ENCODE peak calls at places on chromosomes 6 and 20, in eight cellular contexts. One of them, this sample, is unnamed.

GRCh38 chr6:31418251-31418650 is 14.9 kb downstream of the MICA start:
- DNase-seq in HCT116: no peak
- DNase-seq in sigmoid colon: no peak
- DNase-seq in HepG2: no peak
- DNase-seq in A549: no peak
- DNase-seq in GM12878: no peak
- DNase-seq in body of pancreas: no peak
- DNase-seq in IMR-90: no peak
- DNase-seq in this sample: no peak

GRCh38 chr20:11302436-11302835 is 615.3 kb upstream of the BTBD3 start:
- DNase-seq in HCT116: no peak
- DNase-seq in sigmoid colon: no peak
- DNase-seq in HepG2: no peak
- DNase-seq in A549: no peak
- DNase-seq in GM12878: no peak
- DNase-seq in body of pancreas: no peak
- DNase-seq in IMR-90: peak; percentile 81
- DNase-seq in this sample: no peak

GRCh38 chr6:135922746-135923145 is 71.2 kb downstream of the PDE7B start:
- DNase-seq in HCT116: no peak
- DNase-seq in sigmoid colon: peak; percentile 88
- DNase-seq in HepG2: no peak
- DNase-seq in A549: no peak
- DNase-seq in GM12878: no peak
- DNase-seq in body of pancreas: peak; percentile 10
- DNase-seq in IMR-90: peak; percentile 58
- DNase-seq in this sample: no peak

GRCh38 chr6:111767752-111768430 is 105.4 kb downstream of the FYN start:
- DNase-seq in HCT116: no peak
- DNase-seq in sigmoid colon: no peak
- DNase-seq in HepG2: no peak
- DNase-seq in A549: no peak
- DNase-seq in GM12878: no peak
- DNase-seq in body of pancreas: no peak
- DNase-seq in IMR-90: no peak
- DNase-seq in this sample: no peak

GRCh38 chr6:20028143-20028542 is 184.1 kb downstream of the MBOAT1 start:
- DNase-seq in HCT116: peak; percentile 4
- DNase-seq in sigmoid colon: no peak
- DNase-seq in HepG2: no peak
- DNase-seq in A549: no peak
- DNase-seq in GM12878: no peak
- DNase-seq in body of pancreas: no peak
- DNase-seq in IMR-90: no peak
- DNase-seq in this sample: no peak

GRCh38 chr6:121055572-121056163 is 278.6 kb downstream of the TBC1D32 start:
- DNase-seq in HCT116: peak; percentile 10
- DNase-seq in sigmoid colon: no peak
- DNase-seq in HepG2: peak; percentile 54
- DNase-seq in A549: peak; percentile 42
- DNase-seq in GM12878: peak; percentile 4
- DNase-seq in body of pancreas: no peak
- DNase-seq in IMR-90: peak; percentile 52
- DNase-seq in this sample: no peak

GRCh38 chr20:17558154-17558940 is 11.5 kb upstream of the DSTN start:
- DNase-seq in HCT116: peak; percentile 88
- DNase-seq in sigmoid colon: peak; percentile 83
- DNase-seq in HepG2: peak; percentile 83
- DNase-seq in A549: peak; percentile 93
- DNase-seq in GM12878: no peak
- DNase-seq in body of pancreas: peak; percentile 34
- DNase-seq in IMR-90: peak; percentile 91
- DNase-seq in this sample: peak; percentile 46

GRCh38 chr6:108589244-108589730 is 28.6 kb downstream of the FOXO3 start:
- DNase-seq in HCT116: peak; percentile 18
- DNase-seq in sigmoid colon: peak; percentile 96
- DNase-seq in HepG2: peak; percentile 15
- DNase-seq in A549: peak; percentile 71
- DNase-seq in GM12878: no peak
- DNase-seq in body of pancreas: peak; percentile 81
- DNase-seq in IMR-90: peak; percentile 63
- DNase-seq in this sample: peak; percentile 61

GRCh38 chr20:50196248-50196647 is 5.6 kb downstream of the CEBPB start:
- DNase-seq in HCT116: no peak
- DNase-seq in sigmoid colon: peak; percentile 72
- DNase-seq in HepG2: no peak
- DNase-seq in A549: peak; percentile 38
- DNase-seq in GM12878: no peak
- DNase-seq in body of pancreas: no peak
- DNase-seq in IMR-90: no peak
- DNase-seq in this sample: no peak

GRCh38 chr20:50195524-50196120 is 5.0 kb downstream of the CEBPB start:
- DNase-seq in HCT116: no peak
- DNase-seq in sigmoid colon: peak; percentile 72
- DNase-seq in HepG2: no peak
- DNase-seq in A549: no peak
- DNase-seq in GM12878: no peak
- DNase-seq in body of pancreas: no peak
- DNase-seq in IMR-90: peak; percentile 64
- DNase-seq in this sample: peak; percentile 52

GRCh38 chr20:50193169-50193850 is 2.7 kb downstream of the CEBPB start:
- DNase-seq in HCT116: no peak
- DNase-seq in sigmoid colon: peak; percentile 76
- DNase-seq in HepG2: no peak
- DNase-seq in A549: no peak
- DNase-seq in GM12878: no peak
- DNase-seq in body of pancreas: peak; percentile 59
- DNase-seq in IMR-90: peak; percentile 73
- DNase-seq in this sample: peak; percentile 48

GRCh38 chr20:50193851-50194830 is 3.5 kb downstream of the CEBPB start:
- DNase-seq in HCT116: no peak
- DNase-seq in sigmoid colon: peak; percentile 82
- DNase-seq in HepG2: no peak
- DNase-seq in A549: peak; percentile 31
- DNase-seq in GM12878: no peak
- DNase-seq in body of pancreas: no peak
- DNase-seq in IMR-90: peak; percentile 57
- DNase-seq in this sample: peak; percentile 87

GRCh38 chr20:50194831-50195523 is 4.3 kb downstream of the CEBPB start:
- DNase-seq in HCT116: no peak
- DNase-seq in sigmoid colon: peak; percentile 80
- DNase-seq in HepG2: no peak
- DNase-seq in A549: peak; percentile 47
- DNase-seq in GM12878: no peak
- DNase-seq in body of pancreas: no peak
- DNase-seq in IMR-90: no peak
- DNase-seq in this sample: peak; percentile 62
- TF ChIP-seq POLR2A in HCT116: no peak
- TF ChIP-seq POLR2A in sigmoid colon: peak; percentile 2
- TF ChIP-seq POLR2A in HepG2: no peak
- TF ChIP-seq POLR2A in A549: no peak
- TF ChIP-seq POLR2A in GM12878: no peak
- TF ChIP-seq POLR2A in body of pancreas: no peak
- TF ChIP-seq POLR2A in IMR-90: peak; percentile 90
- TF ChIP-seq POLR2A in this sample: no peak

DNA sequence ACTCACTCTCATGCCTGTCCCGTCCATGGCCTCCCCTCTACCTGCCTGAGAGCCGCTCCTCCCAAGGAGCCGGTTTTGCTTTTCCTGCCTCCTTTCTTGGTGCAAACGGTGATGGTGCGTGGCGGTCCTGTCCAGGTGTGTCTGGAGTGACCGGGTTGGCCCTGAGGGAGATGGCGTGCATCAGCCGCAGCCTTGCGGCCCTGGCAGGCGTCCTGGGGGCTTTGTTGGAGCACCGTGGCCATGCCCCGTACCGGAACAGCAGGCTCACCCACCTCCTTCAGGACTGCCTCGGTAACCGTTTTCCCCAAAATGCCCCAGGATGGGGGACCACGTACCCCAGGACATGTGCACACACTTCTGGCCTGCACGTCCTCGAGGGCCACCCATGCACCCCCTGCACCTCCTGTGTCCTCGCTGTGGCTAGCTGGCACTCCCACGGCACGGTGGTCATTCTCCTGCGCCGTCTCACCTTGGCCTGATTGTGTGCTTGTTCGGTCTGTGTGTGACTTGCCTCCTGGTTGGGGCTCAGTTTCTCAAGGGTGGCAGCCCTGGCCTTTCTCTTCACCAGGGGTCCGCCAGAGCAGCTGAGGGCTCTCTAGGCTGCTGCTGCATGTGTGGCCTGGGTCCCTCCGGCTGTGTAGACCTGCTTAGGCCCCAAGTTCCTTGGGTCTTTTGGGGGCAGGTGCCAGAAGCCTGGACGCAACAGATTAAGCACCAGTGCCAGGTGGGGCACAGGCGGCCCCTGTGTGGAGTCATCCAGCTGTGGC is 36.4 kb downstream of the FRMD1 start:
- DNase-seq in HCT116: no peak
- DNase-seq in sigmoid colon: peak; percentile 59
- DNase-seq in HepG2: no peak
- DNase-seq in A549: no peak
- DNase-seq in GM12878: no peak
- DNase-seq in body of pancreas: no peak
- DNase-seq in IMR-90: no peak
- DNase-seq in this sample: no peak
- H3K4me3 ChIP-seq in HCT116: no peak overlapping the region
- H3K4me3 ChIP-seq in sigmoid colon: no peak overlapping the region
- H3K4me3 ChIP-seq in HepG2: no peak overlapping the region
- H3K4me3 ChIP-seq in A549: no peak overlapping the region
- H3K4me3 ChIP-seq in GM12878: no peak overlapping the region
- H3K4me3 ChIP-seq in body of pancreas: no peak overlapping the region
- H3K4me3 ChIP-seq in IMR-90: no peak overlapping the region
- H3K4me3 ChIP-seq in this sample: no peak overlapping the region

GRCh38 chr20:54044156-54044555 is 26.2 kb downstream of the BCAS1 start:
- DNase-seq in HCT116: no peak
- DNase-seq in sigmoid colon: no peak
- DNase-seq in HepG2: no peak
- DNase-seq in A549: no peak
- DNase-seq in GM12878: no peak
- DNase-seq in body of pancreas: no peak
- DNase-seq in IMR-90: peak; percentile 51
- DNase-seq in this sample: no peak
- TF ChIP-seq POLR2A in HCT116: no peak
- TF ChIP-seq POLR2A in sigmoid colon: no peak
- TF ChIP-seq POLR2A in HepG2: no peak
- TF ChIP-seq POLR2A in A549: no peak
- TF ChIP-seq POLR2A in GM12878: no peak
- TF ChIP-seq POLR2A in body of pancreas: no peak
- TF ChIP-seq POLR2A in IMR-90: no peak
- TF ChIP-seq POLR2A in this sample: no peak

DNA sequence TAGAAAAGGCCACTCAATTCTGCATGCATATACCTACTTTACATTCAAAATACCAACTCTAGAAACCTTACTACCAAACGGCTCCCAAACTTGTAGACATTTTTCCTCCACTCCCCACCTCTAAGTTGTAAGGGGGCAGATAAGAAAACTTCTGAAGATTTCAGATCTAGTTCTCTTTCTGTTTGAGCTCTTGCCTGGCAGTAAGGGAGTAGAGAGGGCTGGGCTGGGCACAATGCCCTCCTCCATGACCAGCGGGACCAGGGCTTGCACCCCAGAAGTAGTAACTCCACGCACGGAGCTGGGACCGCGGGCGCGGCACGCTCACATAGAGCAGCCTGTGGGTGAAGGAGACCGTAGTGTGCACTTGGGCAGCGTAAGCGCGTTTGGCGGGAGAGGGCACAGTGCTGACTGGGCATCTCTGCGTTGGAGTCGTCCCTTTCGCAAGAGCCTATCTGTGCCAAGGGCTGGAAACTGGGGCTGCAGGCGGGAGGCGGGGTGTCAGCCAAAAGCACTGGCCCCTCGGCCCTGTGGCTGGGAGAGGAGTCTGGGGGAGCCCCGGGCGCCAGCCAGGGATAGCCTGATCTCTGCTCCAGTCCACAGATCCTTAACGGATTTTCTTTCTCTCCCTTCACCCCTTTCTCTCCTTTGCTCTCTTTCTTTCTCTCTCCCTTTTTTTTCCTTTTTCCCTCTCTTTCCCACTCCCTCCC is 32.4 kb downstream of the PHACTR1 start:
- DNase-seq in HCT116: no peak
- DNase-seq in sigmoid colon: no peak
- DNase-seq in HepG2: no peak
- DNase-seq in A549: no peak
- DNase-seq in GM12878: no peak
- DNase-seq in body of pancreas: no peak
- DNase-seq in IMR-90: no peak
- DNase-seq in this sample: no peak
- H3K4me3 ChIP-seq in HCT116: no peak overlapping the region
- H3K4me3 ChIP-seq in sigmoid colon: no peak overlapping the region
- H3K4me3 ChIP-seq in HepG2: no peak overlapping the region
- H3K4me3 ChIP-seq in A549: no peak overlapping the region
- H3K4me3 ChIP-seq in GM12878: no peak overlapping the region
- H3K4me3 ChIP-seq in body of pancreas: no peak overlapping the region
- H3K4me3 ChIP-seq in IMR-90: no peak overlapping the region
- H3K4me3 ChIP-seq in this sample: no peak overlapping the region

DNA sequence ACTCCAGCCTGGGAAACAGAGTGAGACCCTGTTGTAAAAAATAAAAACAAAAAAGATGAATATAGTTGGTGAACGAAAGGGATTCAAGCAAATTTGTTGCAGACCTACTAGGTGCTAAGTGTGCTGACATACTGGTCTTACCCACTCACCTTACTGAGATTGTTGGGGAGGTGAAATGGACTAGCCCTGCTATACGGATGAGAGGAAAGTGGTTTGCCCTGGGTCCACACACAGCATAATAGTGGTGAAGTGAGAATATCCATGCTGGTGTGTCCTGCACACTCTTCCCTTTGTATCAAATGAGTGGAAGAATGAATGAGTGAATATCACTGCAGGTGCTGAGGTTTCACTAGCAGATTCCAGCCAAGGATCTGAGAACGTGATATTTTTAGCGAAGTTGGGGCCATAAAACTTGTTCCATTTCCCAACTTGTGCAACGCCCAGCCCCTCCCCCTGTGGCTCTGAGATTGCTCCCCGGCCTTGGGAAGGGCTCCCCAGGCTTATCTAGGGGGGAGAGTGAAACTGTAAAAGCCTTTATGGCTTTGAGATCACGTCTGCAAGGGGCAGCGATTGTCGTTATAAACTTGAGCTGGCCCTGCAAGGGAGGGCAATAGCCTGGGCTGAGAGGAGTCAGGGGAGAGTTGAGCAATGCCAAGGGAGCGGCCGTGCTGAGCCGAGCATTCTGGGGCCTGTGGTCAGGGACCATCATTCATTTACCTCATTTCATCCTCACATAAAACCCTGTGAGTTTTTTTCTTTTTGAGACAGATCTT is 33.2 kb upstream of the TTPAL start:
- DNase-seq in HCT116: no peak
- DNase-seq in sigmoid colon: no peak
- DNase-seq in HepG2: no peak
- DNase-seq in A549: no peak
- DNase-seq in GM12878: no peak
- DNase-seq in body of pancreas: peak; percentile 37
- DNase-seq in IMR-90: no peak
- DNase-seq in this sample: peak; percentile 60
- TF ChIP-seq POLR2A in HCT116: no peak
- TF ChIP-seq POLR2A in sigmoid colon: peak; percentile 19
- TF ChIP-seq POLR2A in HepG2: no peak
- TF ChIP-seq POLR2A in A549: no peak
- TF ChIP-seq POLR2A in GM12878: no peak
- TF ChIP-seq POLR2A in body of pancreas: no peak
- TF ChIP-seq POLR2A in IMR-90: no peak
- TF ChIP-seq POLR2A in this sample: no peak